ENCODE peak calls at places on chromosomes 5 and 9, in eight cellular contexts. One of them, this sample, is unnamed.

GRCh38 chr5:103582364-103582763 is 19.8 kb upstream of the NUDT12 start:
- DNase-seq in mucosa of gallbladder: no peak
- DNase-seq in NCI-H1930: peak; percentile 8
- DNase-seq in IMR-90: peak; percentile 50
- DNase-seq in astrocyte of the spinal cord: peak; percentile 55
- DNase-seq in stimulated activated CD8-positive, alpha-beta memory T cell treated with anti-CD3 and anti-CD28 coated beads, Interleukin-15, amount 100 ng/mL, for 24 hours: no peak
- DNase-seq in GM03348: peak; percentile 21
- DNase-seq in GM04504: peak; percentile 17
- DNase-seq in this sample: peak; percentile 30

GRCh38 chr5:65876970-65877369 is 49.4 kb upstream of the ERBIN start:
- DNase-seq in astrocyte of the spinal cord: no peak
- DNase-seq in mucosa of gallbladder: no peak
- DNase-seq in GM04504: no peak
- DNase-seq in IMR-90: no peak
- DNase-seq in NCI-H1930: no peak
- DNase-seq in GM03348: no peak
- DNase-seq in stimulated activated CD8-positive, alpha-beta memory T cell treated with anti-CD3 and anti-CD28 coated beads, Interleukin-15, amount 100 ng/mL, for 24 hours: no peak
- DNase-seq in this sample: no peak

GRCh38 chr9:91536211-91536691 is 112.6 kb upstream of the NFIL3 start:
- DNase-seq in mucosa of gallbladder: no peak
- DNase-seq in GM03348: peak; percentile 66
- DNase-seq in IMR-90: peak; percentile 90
- DNase-seq in GM04504: peak; percentile 36
- DNase-seq in astrocyte of the spinal cord: peak; percentile 88
- DNase-seq in stimulated activated CD8-positive, alpha-beta memory T cell treated with anti-CD3 and anti-CD28 coated beads, Interleukin-15, amount 100 ng/mL, for 24 hours: no peak
- DNase-seq in NCI-H1930: no peak
- DNase-seq in this sample: peak; percentile 62

GRCh38 chr5:60613826-60614225 is 86.1 kb downstream of the DEPDC1B start:
- DNase-seq in GM03348: no peak
- DNase-seq in GM04504: no peak
- DNase-seq in astrocyte of the spinal cord: no peak
- DNase-seq in NCI-H1930: no peak
- DNase-seq in mucosa of gallbladder: no peak
- DNase-seq in IMR-90: no peak
- DNase-seq in stimulated activated CD8-positive, alpha-beta memory T cell treated with anti-CD3 and anti-CD28 coated beads, Interleukin-15, amount 100 ng/mL, for 24 hours: no peak
- DNase-seq in this sample: no peak

GRCh38 chr9:35695801-35696420 is 6.2 kb upstream of the TPM2 start:
- DNase-seq in NCI-H1930: no peak
- DNase-seq in GM04504: no peak
- DNase-seq in stimulated activated CD8-positive, alpha-beta memory T cell treated with anti-CD3 and anti-CD28 coated beads, Interleukin-15, amount 100 ng/mL, for 24 hours: no peak
- DNase-seq in mucosa of gallbladder: peak; percentile 66
- DNase-seq in GM03348: no peak
- DNase-seq in astrocyte of the spinal cord: no peak
- DNase-seq in IMR-90: peak; percentile 22
- DNase-seq in this sample: no peak

GRCh38 chr9:20570086-20570485 is 52.2 kb downstream of the MLLT3 start:
- DNase-seq in mucosa of gallbladder: no peak
- DNase-seq in IMR-90: peak; percentile 51
- DNase-seq in astrocyte of the spinal cord: peak; percentile 18
- DNase-seq in GM04504: no peak
- DNase-seq in GM03348: no peak
- DNase-seq in NCI-H1930: no peak
- DNase-seq in stimulated activated CD8-positive, alpha-beta memory T cell treated with anti-CD3 and anti-CD28 coated beads, Interleukin-15, amount 100 ng/mL, for 24 hours: no peak
- DNase-seq in this sample: no peak

GRCh38 chr5:178293400-178293799 is 60.8 kb upstream of the PHYKPL start:
- DNase-seq in mucosa of gallbladder: no peak
- DNase-seq in astrocyte of the spinal cord: no peak
- DNase-seq in NCI-H1930: no peak
- DNase-seq in IMR-90: no peak
- DNase-seq in stimulated activated CD8-positive, alpha-beta memory T cell treated with anti-CD3 and anti-CD28 coated beads, Interleukin-15, amount 100 ng/mL, for 24 hours: no peak
- DNase-seq in GM04504: no peak
- DNase-seq in GM03348: no peak
- DNase-seq in this sample: no peak

GRCh38 chr5:98570010-98570409 is 203.5 kb upstream of the RGMB start:
- DNase-seq in GM04504: no peak
- DNase-seq in IMR-90: peak; percentile 82
- DNase-seq in stimulated activated CD8-positive, alpha-beta memory T cell treated with anti-CD3 and anti-CD28 coated beads, Interleukin-15, amount 100 ng/mL, for 24 hours: no peak
- DNase-seq in mucosa of gallbladder: no peak
- DNase-seq in astrocyte of the spinal cord: peak; percentile 83
- DNase-seq in NCI-H1930: no peak
- DNase-seq in GM03348: peak; percentile 11
- DNase-seq in this sample: no peak

GRCh38 chr5:69502375-69503143 is 10.0 kb downstream of the OCLN start:
- DNase-seq in IMR-90: peak; percentile 87
- DNase-seq in NCI-H1930: no peak
- DNase-seq in astrocyte of the spinal cord: peak; percentile 67
- DNase-seq in GM03348: peak; percentile 41
- DNase-seq in GM04504: peak; percentile 40
- DNase-seq in mucosa of gallbladder: no peak
- DNase-seq in stimulated activated CD8-positive, alpha-beta memory T cell treated with anti-CD3 and anti-CD28 coated beads, Interleukin-15, amount 100 ng/mL, for 24 hours: no peak
- DNase-seq in this sample: no peak

GRCh38 chr9:109821711-109822110 is 41.7 kb downstream of the PALM2AKAP2 start:
- DNase-seq in mucosa of gallbladder: no peak
- DNase-seq in NCI-H1930: no peak
- DNase-seq in GM03348: peak; percentile 19
- DNase-seq in astrocyte of the spinal cord: peak; percentile 23
- DNase-seq in GM04504: no peak
- DNase-seq in IMR-90: peak; percentile 58
- DNase-seq in stimulated activated CD8-positive, alpha-beta memory T cell treated with anti-CD3 and anti-CD28 coated beads, Interleukin-15, amount 100 ng/mL, for 24 hours: no peak
- DNase-seq in this sample: no peak

GRCh38 chr9:84301851-84302250 is 38.7 kb downstream of the SLC28A3 start:
- DNase-seq in GM03348: no peak
- DNase-seq in mucosa of gallbladder: no peak
- DNase-seq in astrocyte of the spinal cord: peak; percentile 48
- DNase-seq in NCI-H1930: no peak
- DNase-seq in GM04504: peak; percentile 31
- DNase-seq in IMR-90: peak; percentile 52
- DNase-seq in stimulated activated CD8-positive, alpha-beta memory T cell treated with anti-CD3 and anti-CD28 coated beads, Interleukin-15, amount 100 ng/mL, for 24 hours: no peak
- DNase-seq in this sample: no peak

GRCh38 chr9:117458066-117458465 is 43.2 kb upstream of the ASTN2 start:
- DNase-seq in GM04504: no peak
- DNase-seq in NCI-H1930: no peak
- DNase-seq in IMR-90: no peak
- DNase-seq in astrocyte of the spinal cord: no peak
- DNase-seq in stimulated activated CD8-positive, alpha-beta memory T cell treated with anti-CD3 and anti-CD28 coated beads, Interleukin-15, amount 100 ng/mL, for 24 hours: no peak
- DNase-seq in mucosa of gallbladder: no peak
- DNase-seq in GM03348: no peak
- DNase-seq in this sample: no peak

GRCh38 chr5:127975961-127976360 is 107.6 kb upstream of the SLC12A2 start:
- DNase-seq in IMR-90: no peak
- DNase-seq in astrocyte of the spinal cord: no peak
- DNase-seq in mucosa of gallbladder: no peak
- DNase-seq in NCI-H1930: no peak
- DNase-seq in stimulated activated CD8-positive, alpha-beta memory T cell treated with anti-CD3 and anti-CD28 coated beads, Interleukin-15, amount 100 ng/mL, for 24 hours: no peak
- DNase-seq in GM03348: no peak
- DNase-seq in GM04504: no peak
- DNase-seq in this sample: no peak

This sample was measured in left colon.